ENCODE peak calls at places on chromosomes 6 and 20, in five cellular contexts. T is gastrocnemius medialis; O is stomach; H is fibroblast of lung; R is naive thymus-derived CD4-positive, alpha-beta T cell. V is an unnamed sample. For H3K4me1, the result is how much of the 10 kb centered on the place peaks cover.

GRCh38 chr6:10395171-10395945 is 19.5 kb downstream of the TFAP2A start:
- DNase-seq in O (no peak), T (no peak), R (no peak), H (no peak), V (no peak)

GRCh38 chr6:45959534-45960195 is 56.0 kb downstream of the CLIC5 start:
- DNase-seq in H (peak), T (no peak), O (no peak), R (no peak), V (no peak)

GRCh38 chr6:66662196-66662595 is 955.2 kb upstream of the EYS start:
- DNase-seq in O (no peak), H (peak), T (no peak), R (no peak), V (no peak)

GRCh38 chr6:145818796-145819195 is 4.2 kb upstream of the FBXO30 start:
- DNase-seq in R (no peak), H (no peak), O (no peak), T (no peak), V (no peak)

GRCh38 chr6:157221049-157221816 is 102.1 kb downstream of the TMEM242 start:
- DNase-seq in O (peak), R (peak), H (peak), T (peak), V (peak)

GRCh38 chr6:45351667-45352066 is 23.5 kb downstream of the RUNX2 start:
- DNase-seq in O (no peak), H (no peak), R (no peak), T (no peak), V (no peak)

GRCh38 chr6:149696904-149697303 is 21.0 kb downstream of the LATS1 start:
- DNase-seq in R (no peak), T (no peak), O (no peak), H (peak), V (no peak)

GRCh38 chr20:8534368-8534767 is 402.3 kb downstream of the PLCB1 start:
- DNase-seq in R (no peak), O (no peak), H (no peak), T (no peak), V (no peak)

GRCh38 chr6:166078294-166078693 is 89.4 kb downstream of the TBXT start:
- DNase-seq in R (no peak), T (no peak), H (peak), O (no peak), V (no peak)

DNA sequence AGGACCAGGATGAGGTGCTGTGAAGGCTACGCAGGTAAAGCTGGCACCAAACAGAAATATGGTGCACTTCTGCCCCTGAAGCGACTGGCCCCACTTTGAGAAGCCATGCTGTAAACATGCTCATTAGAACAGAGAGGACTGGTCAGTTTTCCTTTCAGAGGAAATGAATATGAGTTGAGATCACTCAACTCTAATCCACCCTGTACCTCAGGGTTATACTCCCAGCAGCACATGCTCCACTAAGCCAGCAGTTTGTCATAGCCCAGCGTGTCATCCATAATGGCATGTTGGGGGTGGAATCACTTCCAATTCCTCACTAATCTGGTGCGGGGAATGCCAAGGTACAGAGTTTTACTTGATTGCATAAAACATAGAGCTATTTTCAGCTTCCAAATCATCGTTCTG is 98.1 kb downstream of the HIVEP2 start:
- DNase-seq in O (no peak), H (peak), R (no peak), T (peak), V (no peak)
- H3K27ac ChIP-seq in O (peak), H (peak), R (peak), T (peak), V (peak)

GRCh38 chr6:90095145-90095544 is 200.9 kb downstream of the GJA10 start:
- DNase-seq in T (no peak), H (no peak), R (peak), O (no peak), V (no peak)

GRCh38 chr6:90096818-90097217 is 199.8 kb downstream of the BACH2 start:
- DNase-seq in T (no peak), H (no peak), O (no peak), R (no peak), V (no peak)

GRCh38 chr6:90095788-90096187 is 200.9 kb downstream of the BACH2 start:
- DNase-seq in T (peak), H (no peak), R (no peak), O (no peak), V (no peak)

GRCh38 chr6:90090866-90091265 is 196.6 kb downstream of the GJA10 start:
- DNase-seq in O (no peak), H (no peak), T (no peak), R (no peak), V (no peak)

DNA sequence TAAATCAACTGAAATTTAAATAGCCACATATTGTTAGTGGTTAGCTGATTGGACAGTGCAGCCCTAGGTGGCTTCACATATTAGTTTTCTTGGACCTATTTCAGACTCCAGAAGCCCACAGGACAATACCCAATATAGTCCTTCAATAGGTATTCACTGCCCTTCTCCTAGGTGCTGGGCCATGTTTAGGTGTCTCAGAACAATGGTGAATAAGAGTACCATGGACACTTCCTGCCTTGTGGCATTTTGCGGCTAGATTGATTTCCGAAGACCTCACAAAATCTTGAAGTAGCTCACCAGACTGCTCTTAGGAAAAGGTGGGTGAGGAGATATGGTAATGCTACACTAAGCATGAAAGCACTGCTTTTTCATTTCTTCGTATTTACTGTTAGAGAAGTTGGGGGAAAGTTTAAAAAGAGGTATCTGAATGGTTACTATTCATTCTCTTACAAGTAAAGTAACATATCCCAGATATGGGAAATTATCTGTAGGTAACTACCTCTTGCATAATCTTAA is 199.3 kb downstream of the GJA10 start:
- DNase-seq in R (no peak), H (no peak), T (no peak), O (no peak), V (no peak)
- H3K4me1 ChIP-seq in R (under half), H (under half), T (under half), O (under half), V (under half)

GRCh38 chr20:35492352-35492751 is 37.0 kb downstream of the CEP250 start:
- DNase-seq in T (no peak), R (no peak), O (no peak), H (no peak), V (no peak)

GRCh38 chr20:35487479-35487878 is 32.1 kb downstream of the CEP250 start:
- DNase-seq in O (no peak), R (no peak), T (no peak), H (no peak), V (no peak)

GRCh38 chr20:35489717-35490116 is 34.3 kb downstream of the CEP250 start:
- DNase-seq in O (no peak), H (no peak), T (no peak), R (no peak), V (no peak)

GRCh38 chr20:35490736-35491181 is 35.4 kb downstream of the CEP250 start:
- DNase-seq in R (peak), T (no peak), O (no peak), H (no peak), V (no peak)

DNA sequence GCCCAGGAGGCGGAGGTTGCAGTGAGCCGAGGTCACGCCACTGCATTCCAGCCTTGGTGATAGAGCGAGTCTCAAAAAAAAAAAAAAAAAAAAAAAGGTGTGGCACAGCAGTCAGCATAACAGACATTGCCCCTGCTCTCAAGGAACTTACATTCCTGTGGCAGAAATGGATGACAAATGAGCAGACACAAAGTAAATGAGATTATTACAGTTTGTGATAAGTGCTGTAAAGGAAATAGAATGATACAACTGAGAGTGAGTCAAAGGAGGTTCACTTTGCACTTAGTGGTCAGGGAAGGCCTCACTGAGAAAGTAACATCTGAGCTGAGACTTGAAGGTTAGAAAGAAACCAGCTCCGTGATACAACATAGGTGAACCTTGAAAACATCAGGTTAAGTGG is 36.4 kb downstream of the CEP250 start:
- DNase-seq in O (no peak), R (no peak), T (no peak), H (peak), V (no peak)
- H3K4me3 ChIP-seq in O (peak), R (peak), T (no peak), H (no peak), V (no peak)

GRCh38 chr6:56949261-56949660 is 5.6 kb upstream of the BEND6 start:
- DNase-seq in T (no peak), R (no peak), O (no peak), H (peak), V (no peak)
- H3K27ac ChIP-seq in T (no peak), R (no peak), O (no peak), H (no peak), V (no peak)

GRCh38 chr6:158916638-158917037 is 83.4 kb downstream of the RSPH3 start:
- DNase-seq in H (no peak), R (no peak), O (no peak), T (no peak), V (no peak)
- H3K4me1 ChIP-seq in H (under half), R (under half), O (under half), T (under half), V (under half)

DNA sequence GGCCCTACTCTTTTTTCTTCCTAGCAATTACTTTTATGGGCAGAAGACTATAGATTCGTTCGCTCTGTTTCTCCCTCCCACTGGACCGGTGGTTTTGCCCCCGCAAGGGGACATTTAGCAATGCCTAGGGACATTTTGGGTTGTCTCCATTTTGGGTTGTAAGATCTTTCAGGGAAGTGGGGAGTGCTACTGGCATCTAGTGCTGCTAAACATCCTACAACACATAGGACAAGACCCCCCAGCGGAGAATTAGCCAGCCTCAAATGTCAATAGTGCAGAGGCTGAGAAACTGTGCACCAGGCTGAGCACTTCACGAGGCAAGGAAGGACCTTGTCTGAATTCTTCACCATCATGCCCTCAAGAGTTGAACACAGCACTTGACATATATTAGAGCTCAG is 4.8 kb upstream of the ZMYND8 start:
- DNase-seq in T (no peak), R (no peak), O (no peak), H (peak), V (peak)
- H3K4me3 ChIP-seq in T (peak), R (no peak), O (no peak), H (no peak), V (no peak)

DNA sequence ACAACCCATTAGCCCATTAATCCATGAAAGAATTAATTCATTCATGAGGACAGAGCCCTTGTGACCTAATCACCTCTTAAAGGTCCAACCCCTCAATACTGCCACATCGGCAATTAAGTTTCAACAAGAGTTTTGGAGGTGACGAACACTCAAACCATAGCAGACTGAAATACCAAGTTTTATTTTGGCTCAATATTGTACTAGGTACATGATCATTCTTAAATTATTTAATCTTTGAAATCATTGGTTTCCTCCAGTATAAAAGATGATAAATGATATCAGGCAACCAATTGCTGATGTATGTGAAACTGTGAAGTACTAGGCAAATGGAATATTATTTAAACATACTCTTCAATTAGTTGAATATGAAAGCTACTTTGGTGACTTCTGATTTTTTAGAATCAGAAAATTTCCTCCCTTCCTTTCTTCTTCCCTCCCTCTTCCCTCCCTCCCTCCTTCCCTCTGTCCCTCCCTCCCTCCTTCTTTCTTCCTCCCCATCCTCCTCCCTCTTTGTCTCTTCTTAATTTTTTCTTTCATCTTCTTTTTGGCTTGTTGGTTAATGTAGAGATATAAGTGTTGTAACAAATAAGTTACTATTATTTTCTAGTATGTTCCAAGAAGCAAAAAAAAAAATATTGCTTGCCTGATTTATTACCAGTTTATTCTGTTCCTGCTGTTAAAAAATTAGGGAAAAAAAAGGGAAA is 233.8 kb upstream of the ZNF217 start:
- DNase-seq in O (no peak), R (no peak), T (no peak), H (no peak), V (no peak)
- H3K27ac ChIP-seq in O (peak), R (no peak), T (peak), H (peak), V (no peak)

GRCh38 chr6:26536571-26537159 is 1.5 kb upstream of the HMGN4 start:
- DNase-seq in T (no peak), O (no peak), R (peak), H (peak), V (no peak)
- H3K4me1 ChIP-seq in T (under half), O (half or more), R (under half), H (under half), V (under half)

GRCh38 chr20:24364464-24364863 is 105.0 kb upstream of the SYNDIG1 start:
- DNase-seq in H (no peak), O (no peak), R (no peak), T (no peak), V (no peak)

GRCh38 chr20:24360531-24360930 is 108.9 kb upstream of the SYNDIG1 start:
- DNase-seq in R (no peak), T (no peak), O (no peak), H (no peak), V (no peak)

GRCh38 chr20:24362080-24362479 is 107.3 kb upstream of the SYNDIG1 start:
- DNase-seq in R (no peak), T (no peak), O (no peak), H (no peak), V (no peak)

GRCh38 chr20:24365685-24366084 is 103.7 kb upstream of the SYNDIG1 start:
- DNase-seq in T (no peak), O (no peak), H (no peak), R (no peak), V (no peak)

GRCh38 chr20:24363031-24363430 is 106.4 kb upstream of the SYNDIG1 start:
- DNase-seq in H (no peak), O (no peak), R (no peak), T (no peak), V (no peak)
- H3K4me3 ChIP-seq in H (no peak), O (no peak), R (no peak), T (no peak), V (no peak)

DNA sequence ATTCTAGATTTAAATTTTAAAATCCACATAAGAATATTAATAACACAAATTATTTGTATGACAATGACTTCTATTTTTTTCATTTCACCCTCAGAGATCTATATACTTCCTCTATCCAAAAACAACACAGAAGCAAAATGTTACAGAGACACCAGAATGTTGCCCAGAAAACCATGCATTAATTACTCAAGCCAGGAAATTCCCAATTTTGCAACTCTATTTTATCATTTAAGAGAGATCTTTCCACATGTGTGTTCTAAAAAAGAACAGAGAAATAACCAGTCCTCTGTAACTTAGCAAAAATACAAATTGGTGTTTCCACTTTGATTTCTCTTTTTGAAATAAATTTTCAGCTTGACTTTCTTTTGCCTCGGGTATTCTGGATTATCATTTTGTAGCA is 232.1 kb downstream of the LAMA2 start:
- DNase-seq in H (no peak), O (no peak), R (no peak), T (no peak), V (no peak)
- H3K27ac ChIP-seq in H (no peak), O (peak), R (no peak), T (peak), V (no peak)

V was measured in right lobe of liver.